ENCODE peak calls at places on chromosome 1, in seven cellular contexts. C, S, Q, K, E, L and U are unnamed samples.

GRCh38 chr1:97070366-97070765 is 348.8 kb downstream of the PTBP2 start:
- DNase-seq in C (no peak), S (no peak), Q (no peak), K (no peak), E (no peak), L (no peak), U (no peak)

GRCh38 chr1:175976865-175977642 is 230.0 kb downstream of the COP1 start:
- DNase-seq in C (no peak), S (no peak), Q (no peak), K (no peak), E (no peak), L (no peak), U (no peak)

GRCh38 chr1:64073705-64074104 is 129.7 kb upstream of the UBE2U start:
- DNase-seq in C (no peak), S (no peak), Q (no peak), K (no peak), E (no peak), L (no peak), U (no peak)

GRCh38 chr1:14571810-14572767 is 26.4 kb upstream of the KAZN start:
- DNase-seq in C (no peak), S (no peak), Q (no peak), K (no peak), E (no peak), L (no peak), U (no peak)

GRCh38 chr1:219938706-219939105 is 10.3 kb upstream of the SLC30A10 start:
- DNase-seq in C (no peak), S (no peak), Q (no peak), K (no peak), E (no peak), L (no peak), U (no peak)

GRCh38 chr1:51343624-51344023 is 13.3 kb upstream of the TTC39A start:
- DNase-seq in C (no peak), S (no peak), Q (no peak), K (no peak), E (no peak), L (no peak), U (no peak)

GRCh38 chr1:25748531-25749205 is 51.3 kb upstream of the SELENON start:
- DNase-seq in C (no peak), S (no peak), Q (no peak), K (no peak), E (no peak), L (no peak), U (no peak)

GRCh38 chr1:226584164-226584563 is 35.6 kb downstream of the STUM start:
- DNase-seq in C (no peak), S (no peak), Q (no peak), K (peak; percentile 42), E (no peak), L (no peak), U (no peak)

GRCh38 chr1:240149488-240150094 is 57.9 kb downstream of the FMN2 start:
- DNase-seq in C (no peak), S (no peak), Q (no peak), K (peak; percentile 40), E (peak; percentile 6), L (no peak), U (no peak)

GRCh38 chr1:170168263-170168662 is 22.5 kb downstream of the NTMT2 start:
- DNase-seq in C (no peak), S (no peak), Q (peak; percentile 15), K (no peak), E (no peak), L (no peak), U (peak; percentile 31)

GRCh38 chr1:234613992-234614584 is 4.1 kb upstream of the IRF2BP2 start:
- DNase-seq in C (no peak), S (no peak), Q (no peak), K (no peak), E (no peak), L (no peak), U (no peak)

GRCh38 chr1:13794231-13795187 is 94.5 kb downstream of the PRDM2 start:
- DNase-seq in C (no peak), S (no peak), Q (no peak), K (no peak), E (no peak), L (no peak), U (no peak)

GRCh38 chr1:18144921-18145699 is 37.5 kb downstream of the IGSF21 start:
- DNase-seq in C (no peak), S (no peak), Q (no peak), K (peak; percentile 80), E (no peak), L (no peak), U (no peak)

GRCh38 chr1:85048296-85049064 is at the start of gene MCOLN3:
- DNase-seq in C (no peak), S (peak; percentile 21), Q (no peak), K (peak; percentile 53), E (peak; percentile 42), L (peak; percentile 12), U (no peak)

GRCh38 chr1:29521438-29521715 is 285.1 kb downstream of the PTPRU start:
- DNase-seq in C (no peak), S (no peak), Q (no peak), K (no peak), E (no peak), L (no peak), U (no peak)

GRCh38 chr1:1956586-1957532 is 37.8 kb upstream of the TMEM52 start:
- DNase-seq in C (no peak), S (no peak), Q (no peak), K (no peak), E (no peak), L (no peak), U (no peak)

GRCh38 chr1:113874017-113874879 is 2.7 kb upstream of the PTPN22 start:
- DNase-seq in C (no peak), S (peak; percentile 40), Q (no peak), K (peak; percentile 70), E (no peak), L (no peak), U (no peak)

GRCh38 chr1:234926574-234927311 is 201.9 kb downstream of the TOMM20 start:
- DNase-seq in C (no peak), S (peak; percentile 57), Q (no peak), K (no peak), E (peak; percentile 64), L (peak; percentile 20), U (no peak)

GRCh38 chr1:26220199-26220912 is 13.6 kb upstream of the CEP85 start:
- DNase-seq in C (no peak), S (no peak), Q (no peak), K (no peak), E (no peak), L (no peak), U (no peak)

GRCh38 chr1:215819114-215819513 is 252.0 kb downstream of the KCTD3 start:
- DNase-seq in C (no peak), S (no peak), Q (no peak), K (no peak), E (no peak), L (no peak), U (no peak)

GRCh38 chr1:192512426-192513125 is 63.0 kb upstream of the RGS1 start:
- DNase-seq in C (no peak), S (no peak), Q (no peak), K (peak; percentile 41), E (no peak), L (no peak), U (no peak)